ENCODE peak calls at places on chromosomes 6 and 20, in nine cellular contexts. One of them, this sample, is unnamed.
A peak's percentile ranks its signal among the peaks of the same experiment; 100 is the strongest.

GRCh38 chr20:14865169-14865568 is 527.8 kb upstream of the FLRT3 start:
- DNase-seq in esophagus muscularis mucosa: no peak
- DNase-seq in PC-9: peak; percentile 48
- DNase-seq in IMR-90: no peak
- DNase-seq in K562: no peak
- DNase-seq in MM.1S: peak; percentile 40
- DNase-seq in brain microvascular endothelial cell: no peak
- DNase-seq in left lung: no peak
- DNase-seq in SJSA1: no peak
- DNase-seq in this sample: no peak

GRCh38 chr6:29628419-29629281 is 4.3 kb downstream of the GABBR1 start:
- DNase-seq in esophagus muscularis mucosa: no peak
- DNase-seq in PC-9: no peak
- DNase-seq in IMR-90: peak; percentile 73
- DNase-seq in K562: peak; percentile 75
- DNase-seq in MM.1S: peak; percentile 53
- DNase-seq in brain microvascular endothelial cell: peak; percentile 73
- DNase-seq in left lung: peak; percentile 73
- DNase-seq in SJSA1: peak; percentile 67
- DNase-seq in this sample: peak; percentile 26

GRCh38 chr20:539848-540247 is 3.7 kb downstream of the CSNK2A1 start:
- DNase-seq in esophagus muscularis mucosa: no peak
- DNase-seq in PC-9: no peak
- DNase-seq in IMR-90: peak; percentile 49
- DNase-seq in K562: peak; percentile 18
- DNase-seq in MM.1S: no peak
- DNase-seq in brain microvascular endothelial cell: peak; percentile 77
- DNase-seq in left lung: no peak
- DNase-seq in SJSA1: peak; percentile 13
- DNase-seq in this sample: no peak

GRCh38 chr20:24376523-24377085 is 92.8 kb upstream of the SYNDIG1 start:
- DNase-seq in esophagus muscularis mucosa: no peak
- DNase-seq in PC-9: no peak
- DNase-seq in IMR-90: peak; percentile 44
- DNase-seq in K562: no peak
- DNase-seq in MM.1S: no peak
- DNase-seq in brain microvascular endothelial cell: no peak
- DNase-seq in left lung: no peak
- DNase-seq in SJSA1: peak; percentile 45
- DNase-seq in this sample: peak; percentile 21

GRCh38 chr6:111614833-111615582 is 9.3 kb upstream of the TRAF3IP2 start:
- DNase-seq in esophagus muscularis mucosa: no peak
- DNase-seq in PC-9: no peak
- DNase-seq in IMR-90: no peak
- DNase-seq in K562: peak; percentile 35
- DNase-seq in MM.1S: no peak
- DNase-seq in brain microvascular endothelial cell: no peak
- DNase-seq in left lung: no peak
- DNase-seq in SJSA1: no peak
- DNase-seq in this sample: no peak

GRCh38 chr20:46332373-46333135 is 24.3 kb upstream of the CDH22 start:
- DNase-seq in esophagus muscularis mucosa: no peak
- DNase-seq in PC-9: no peak
- DNase-seq in IMR-90: no peak
- DNase-seq in K562: no peak
- DNase-seq in MM.1S: no peak
- DNase-seq in brain microvascular endothelial cell: no peak
- DNase-seq in left lung: no peak
- DNase-seq in SJSA1: no peak
- DNase-seq in this sample: no peak

GRCh38 chr20:57251949-57252348 is 14.5 kb downstream of the BMP7 start:
- DNase-seq in esophagus muscularis mucosa: no peak
- DNase-seq in PC-9: no peak
- DNase-seq in IMR-90: no peak
- DNase-seq in K562: no peak
- DNase-seq in MM.1S: no peak
- DNase-seq in brain microvascular endothelial cell: no peak
- DNase-seq in left lung: no peak
- DNase-seq in SJSA1: no peak
- DNase-seq in this sample: no peak

GRCh38 chr6:42467651-42468050 is 15.9 kb upstream of the TRERF1 start:
- DNase-seq in esophagus muscularis mucosa: peak; percentile 31
- DNase-seq in PC-9: no peak
- DNase-seq in IMR-90: no peak
- DNase-seq in K562: no peak
- DNase-seq in MM.1S: no peak
- DNase-seq in brain microvascular endothelial cell: no peak
- DNase-seq in left lung: no peak
- DNase-seq in SJSA1: no peak
- DNase-seq in this sample: no peak

GRCh38 chr6:9178066-9178465 is 742.7 kb upstream of the SLC35B3 start:
- DNase-seq in esophagus muscularis mucosa: no peak
- DNase-seq in PC-9: no peak
- DNase-seq in IMR-90: no peak
- DNase-seq in K562: no peak
- DNase-seq in MM.1S: no peak
- DNase-seq in brain microvascular endothelial cell: no peak
- DNase-seq in left lung: no peak
- DNase-seq in SJSA1: no peak
- DNase-seq in this sample: no peak

GRCh38 chr20:63145156-63145555 is 70.8 kb downstream of the YTHDF1 start:
- DNase-seq in esophagus muscularis mucosa: no peak
- DNase-seq in PC-9: no peak
- DNase-seq in IMR-90: peak; percentile 17
- DNase-seq in K562: no peak
- DNase-seq in MM.1S: no peak
- DNase-seq in brain microvascular endothelial cell: no peak
- DNase-seq in left lung: no peak
- DNase-seq in SJSA1: no peak
- DNase-seq in this sample: no peak

GRCh38 chr20:63141531-63141930 is 74.4 kb downstream of the YTHDF1 start:
- DNase-seq in esophagus muscularis mucosa: no peak
- DNase-seq in PC-9: no peak
- DNase-seq in IMR-90: no peak
- DNase-seq in K562: no peak
- DNase-seq in MM.1S: no peak
- DNase-seq in brain microvascular endothelial cell: no peak
- DNase-seq in left lung: no peak
- DNase-seq in SJSA1: no peak
- DNase-seq in this sample: no peak

GRCh38 chr20:63139856-63140255 is 76.1 kb downstream of the YTHDF1 start:
- DNase-seq in esophagus muscularis mucosa: no peak
- DNase-seq in PC-9: no peak
- DNase-seq in IMR-90: no peak
- DNase-seq in K562: no peak
- DNase-seq in MM.1S: no peak
- DNase-seq in brain microvascular endothelial cell: no peak
- DNase-seq in left lung: no peak
- DNase-seq in SJSA1: no peak
- DNase-seq in this sample: no peak

GRCh38 chr20:63140683-63141433 is 75.1 kb downstream of the YTHDF1 start:
- DNase-seq in esophagus muscularis mucosa: no peak
- DNase-seq in PC-9: no peak
- DNase-seq in IMR-90: no peak
- DNase-seq in K562: no peak
- DNase-seq in MM.1S: no peak
- DNase-seq in brain microvascular endothelial cell: no peak
- DNase-seq in left lung: no peak
- DNase-seq in SJSA1: no peak
- DNase-seq in this sample: no peak

DNA sequence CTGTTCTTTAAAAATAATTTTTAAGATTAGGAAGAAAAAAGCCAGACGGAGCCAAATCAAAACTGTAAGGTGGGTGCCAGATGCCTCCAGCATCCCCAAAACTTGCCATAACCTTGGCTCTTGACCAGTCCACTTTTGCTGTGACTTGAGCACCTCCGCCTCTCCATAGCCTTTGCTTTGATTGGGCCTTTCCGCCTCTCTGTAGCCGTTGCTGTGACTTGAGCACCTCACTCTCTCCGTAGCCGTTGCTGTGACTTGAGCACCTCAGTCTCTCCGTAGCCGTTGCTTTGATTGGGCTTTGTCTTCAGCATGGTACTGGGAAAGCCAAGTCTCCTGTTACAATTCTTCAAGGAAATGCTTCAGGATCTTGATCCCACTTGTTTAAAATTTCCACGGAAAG is 73.0 kb downstream of the YTHDF1 start:
- DNase-seq in esophagus muscularis mucosa: no peak
- DNase-seq in PC-9: no peak
- DNase-seq in IMR-90: no peak
- DNase-seq in K562: no peak
- DNase-seq in MM.1S: no peak
- DNase-seq in brain microvascular endothelial cell: no peak
- DNase-seq in left lung: no peak
- DNase-seq in SJSA1: no peak
- DNase-seq in this sample: no peak
- H3K27me3 ChIP-seq in esophagus muscularis mucosa: no peaks in the 10 kb centered on the region
- H3K27me3 ChIP-seq in PC-9: peaks cover 99% of the 10 kb centered on the region
- H3K27me3 ChIP-seq in IMR-90: peaks cover 23% of the 10 kb centered on the region
- H3K27me3 ChIP-seq in K562: peaks cover 35% of the 10 kb centered on the region
- H3K27me3 ChIP-seq in MM.1S: peaks cover 98% of the 10 kb centered on the region
- H3K27me3 ChIP-seq in brain microvascular endothelial cell: no peaks in the 10 kb centered on the region
- H3K27me3 ChIP-seq in left lung: peaks cover 45% of the 10 kb centered on the region
- H3K27me3 ChIP-seq in SJSA1: peaks cover 51% of the 10 kb centered on the region
- H3K27me3 ChIP-seq in this sample: peaks cover 8% of the 10 kb centered on the region

GRCh38 chr20:63375438-63375837 is 14.3 kb upstream of the CHRNA4 start:
- DNase-seq in esophagus muscularis mucosa: no peak
- DNase-seq in PC-9: no peak
- DNase-seq in IMR-90: no peak
- DNase-seq in K562: no peak
- DNase-seq in MM.1S: no peak
- DNase-seq in brain microvascular endothelial cell: no peak
- DNase-seq in left lung: no peak
- DNase-seq in SJSA1: no peak
- DNase-seq in this sample: no peak
- H3K27ac ChIP-seq in esophagus muscularis mucosa: no peak overlapping the region
- H3K27ac ChIP-seq in PC-9: no peak overlapping the region
- H3K27ac ChIP-seq in IMR-90: no peak overlapping the region
- H3K27ac ChIP-seq in K562: no peak overlapping the region
- H3K27ac ChIP-seq in MM.1S: no peak overlapping the region
- H3K27ac ChIP-seq in brain microvascular endothelial cell: no peak overlapping the region
- H3K27ac ChIP-seq in left lung: no peak overlapping the region
- H3K27ac ChIP-seq in SJSA1: no peak overlapping the region
- H3K27ac ChIP-seq in this sample: no peak overlapping the region

DNA sequence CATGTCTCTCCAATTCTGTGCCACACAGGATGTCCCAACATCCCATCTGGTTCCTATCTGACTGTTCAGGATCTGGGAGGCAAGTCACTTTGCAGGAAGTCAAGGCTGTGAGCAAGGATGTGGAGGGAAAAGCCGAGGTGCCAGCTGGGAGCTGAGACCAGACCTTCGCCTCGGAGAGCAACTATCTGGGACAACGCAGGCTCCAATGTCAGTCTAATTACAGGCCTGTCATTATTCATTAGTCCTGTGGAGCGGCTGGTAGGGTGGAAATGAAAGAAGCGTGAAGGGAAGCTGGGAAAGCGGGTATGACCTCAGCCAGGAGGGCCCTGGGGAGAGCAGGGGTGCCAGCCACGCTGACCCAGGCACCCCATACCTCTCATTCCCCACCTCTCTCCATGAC is 147.3 kb downstream of the UNC5CL start:
- DNase-seq in esophagus muscularis mucosa: no peak
- DNase-seq in PC-9: no peak
- DNase-seq in IMR-90: no peak
- DNase-seq in K562: no peak
- DNase-seq in MM.1S: no peak
- DNase-seq in brain microvascular endothelial cell: no peak
- DNase-seq in left lung: no peak
- DNase-seq in SJSA1: no peak
- DNase-seq in this sample: no peak
- H3K27me3 ChIP-seq in esophagus muscularis mucosa: no peaks in the 10 kb centered on the region
- H3K27me3 ChIP-seq in PC-9: peaks cover 76% of the 10 kb centered on the region
- H3K27me3 ChIP-seq in IMR-90: peaks cover 42% of the 10 kb centered on the region
- H3K27me3 ChIP-seq in K562: peaks cover 29% of the 10 kb centered on the region
- H3K27me3 ChIP-seq in MM.1S: no peaks in the 10 kb centered on the region
- H3K27me3 ChIP-seq in brain microvascular endothelial cell: no peaks in the 10 kb centered on the region
- H3K27me3 ChIP-seq in left lung: no peaks in the 10 kb centered on the region
- H3K27me3 ChIP-seq in SJSA1: peaks cover 3% of the 10 kb centered on the region
- H3K27me3 ChIP-seq in this sample: peaks cover 31% of the 10 kb centered on the region

GRCh38 chr20:58471835-58472164 is 43.4 kb downstream of the APCDD1L start:
- DNase-seq in esophagus muscularis mucosa: no peak
- DNase-seq in PC-9: no peak
- DNase-seq in IMR-90: no peak
- DNase-seq in K562: no peak
- DNase-seq in MM.1S: no peak
- DNase-seq in brain microvascular endothelial cell: no peak
- DNase-seq in left lung: no peak
- DNase-seq in SJSA1: no peak
- DNase-seq in this sample: no peak
- H3K27ac ChIP-seq in esophagus muscularis mucosa: no peak overlapping the region
- H3K27ac ChIP-seq in PC-9: no peak overlapping the region
- H3K27ac ChIP-seq in IMR-90: no peak overlapping the region
- H3K27ac ChIP-seq in K562: no peak overlapping the region
- H3K27ac ChIP-seq in MM.1S: no peak overlapping the region
- H3K27ac ChIP-seq in brain microvascular endothelial cell: no peak overlapping the region
- H3K27ac ChIP-seq in left lung: no peak overlapping the region
- H3K27ac ChIP-seq in SJSA1: no peak overlapping the region
- H3K27ac ChIP-seq in this sample: no peak overlapping the region

DNA sequence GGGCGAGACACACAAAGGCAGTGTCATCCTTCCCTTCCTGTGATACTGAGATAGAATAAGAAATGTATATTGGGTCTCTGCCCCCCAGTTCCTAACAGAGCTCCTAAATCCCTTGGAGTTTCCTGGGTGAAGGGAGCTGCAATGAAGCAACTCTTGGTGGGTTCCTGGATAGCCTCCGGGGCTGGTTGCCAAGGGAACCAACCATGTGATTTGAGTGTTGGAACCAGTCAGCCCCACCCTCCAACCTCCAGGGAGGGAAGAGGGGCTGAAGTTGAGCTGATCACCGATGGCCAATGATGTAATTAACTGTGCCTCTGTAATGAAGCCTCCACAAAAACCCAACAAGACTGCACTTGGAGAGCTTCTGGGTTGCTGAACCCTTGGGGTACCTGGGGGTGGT is 116.6 kb downstream of the SLC22A3 start:
- DNase-seq in esophagus muscularis mucosa: peak; percentile 80
- DNase-seq in PC-9: no peak
- DNase-seq in IMR-90: no peak
- DNase-seq in K562: no peak
- DNase-seq in MM.1S: no peak
- DNase-seq in brain microvascular endothelial cell: no peak
- DNase-seq in left lung: no peak
- DNase-seq in SJSA1: no peak
- DNase-seq in this sample: no peak
- H3K27me3 ChIP-seq in esophagus muscularis mucosa: no peaks in the 10 kb centered on the region
- H3K27me3 ChIP-seq in PC-9: no peaks in the 10 kb centered on the region
- H3K27me3 ChIP-seq in IMR-90: no peaks in the 10 kb centered on the region
- H3K27me3 ChIP-seq in K562: no peaks in the 10 kb centered on the region
- H3K27me3 ChIP-seq in MM.1S: no peaks in the 10 kb centered on the region
- H3K27me3 ChIP-seq in brain microvascular endothelial cell: no peaks in the 10 kb centered on the region
- H3K27me3 ChIP-seq in left lung: peaks cover 19% of the 10 kb centered on the region
- H3K27me3 ChIP-seq in SJSA1: no peaks in the 10 kb centered on the region
- H3K27me3 ChIP-seq in this sample: no peaks in the 10 kb centered on the region

GRCh38 chr6:157767757-157768156 is 55.3 kb upstream of the SNX9 start:
- DNase-seq in esophagus muscularis mucosa: peak; percentile 79
- DNase-seq in PC-9: no peak
- DNase-seq in IMR-90: no peak
- DNase-seq in K562: no peak
- DNase-seq in MM.1S: no peak
- DNase-seq in brain microvascular endothelial cell: no peak
- DNase-seq in left lung: no peak
- DNase-seq in SJSA1: no peak
- DNase-seq in this sample: no peak
- H3K27ac ChIP-seq in esophagus muscularis mucosa: no peak overlapping the region
- H3K27ac ChIP-seq in PC-9: no peak overlapping the region
- H3K27ac ChIP-seq in IMR-90: no peak overlapping the region
- H3K27ac ChIP-seq in K562: no peak overlapping the region
- H3K27ac ChIP-seq in MM.1S: no peak overlapping the region
- H3K27ac ChIP-seq in brain microvascular endothelial cell: no peak overlapping the region
- H3K27ac ChIP-seq in left lung: peak overlapping the region; percentile 71
- H3K27ac ChIP-seq in SJSA1: no peak overlapping the region
- H3K27ac ChIP-seq in this sample: no peak overlapping the region

GRCh38 chr6:151293621-151294020 is 53.9 kb downstream of the AKAP12 start:
- DNase-seq in esophagus muscularis mucosa: no peak
- DNase-seq in PC-9: no peak
- DNase-seq in IMR-90: no peak
- DNase-seq in K562: no peak
- DNase-seq in MM.1S: no peak
- DNase-seq in brain microvascular endothelial cell: no peak
- DNase-seq in left lung: no peak
- DNase-seq in SJSA1: no peak
- DNase-seq in this sample: no peak
- H3K27me3 ChIP-seq in esophagus muscularis mucosa: no peaks in the 10 kb centered on the region
- H3K27me3 ChIP-seq in PC-9: no peaks in the 10 kb centered on the region
- H3K27me3 ChIP-seq in IMR-90: no peaks in the 10 kb centered on the region
- H3K27me3 ChIP-seq in K562: peaks cover 64% of the 10 kb centered on the region
- H3K27me3 ChIP-seq in MM.1S: no peaks in the 10 kb centered on the region
- H3K27me3 ChIP-seq in brain microvascular endothelial cell: no peaks in the 10 kb centered on the region
- H3K27me3 ChIP-seq in left lung: no peaks in the 10 kb centered on the region
- H3K27me3 ChIP-seq in SJSA1: no peaks in the 10 kb centered on the region
- H3K27me3 ChIP-seq in this sample: no peaks in the 10 kb centered on the region